ENCODE peak calls at places on chromosome 22, in ten cellular contexts. One of them, this sample, is unnamed.

GRCh38 chr22:26318975-26319374 is 110.1 kb upstream of the ASPHD2 start:
- DNase-seq in choroid plexus epithelial cell: no peak
- DNase-seq in NCI-H1694: peak; percentile 7
- DNase-seq in left kidney: no peak
- DNase-seq in activated CD8-positive, alpha-beta memory T cell treated with anti-CD3 and anti-CD28 coated beads for 4 hours: no peak
- DNase-seq in left ventricle myocardium inferior: no peak
- DNase-seq in psoas muscle: no peak
- DNase-seq in epithelial cell of prostate: no peak
- DNase-seq in fibroblast of lung: no peak
- DNase-seq in globus pallidus: no peak
- DNase-seq in this sample: no peak

GRCh38 chr22:49051491-49052022 is 776.1 kb downstream of the BRD1 start:
- DNase-seq in epithelial cell of prostate: no peak
- DNase-seq in left kidney: no peak
- DNase-seq in left ventricle myocardium inferior: no peak
- DNase-seq in activated CD8-positive, alpha-beta memory T cell treated with anti-CD3 and anti-CD28 coated beads for 4 hours: no peak
- DNase-seq in psoas muscle: no peak
- DNase-seq in fibroblast of lung: no peak
- DNase-seq in NCI-H1694: no peak
- DNase-seq in choroid plexus epithelial cell: no peak
- DNase-seq in globus pallidus: no peak
- DNase-seq in this sample: no peak

GRCh38 chr22:41237707-41238569 is 2.8 kb downstream of the CHADL start:
- DNase-seq in epithelial cell of prostate: no peak
- DNase-seq in globus pallidus: peak; percentile 64
- DNase-seq in psoas muscle: peak; percentile 84
- DNase-seq in left kidney: peak; percentile 92
- DNase-seq in NCI-H1694: no peak
- DNase-seq in choroid plexus epithelial cell: peak; percentile 29
- DNase-seq in activated CD8-positive, alpha-beta memory T cell treated with anti-CD3 and anti-CD28 coated beads for 4 hours: peak; percentile 44
- DNase-seq in left ventricle myocardium inferior: peak; percentile 76
- DNase-seq in fibroblast of lung: peak; percentile 41
- DNase-seq in this sample: peak; percentile 86

GRCh38 chr22:49015993-49016908 is 811.4 kb downstream of the BRD1 start:
- DNase-seq in choroid plexus epithelial cell: no peak
- DNase-seq in globus pallidus: no peak
- DNase-seq in activated CD8-positive, alpha-beta memory T cell treated with anti-CD3 and anti-CD28 coated beads for 4 hours: no peak
- DNase-seq in left ventricle myocardium inferior: no peak
- DNase-seq in fibroblast of lung: no peak
- DNase-seq in epithelial cell of prostate: no peak
- DNase-seq in left kidney: no peak
- DNase-seq in NCI-H1694: no peak
- DNase-seq in psoas muscle: peak; percentile 40
- DNase-seq in this sample: no peak

GRCh38 chr22:36356708-36357694 is 30.8 kb downstream of the MYH9 start:
- DNase-seq in psoas muscle: no peak
- DNase-seq in left ventricle myocardium inferior: no peak
- DNase-seq in activated CD8-positive, alpha-beta memory T cell treated with anti-CD3 and anti-CD28 coated beads for 4 hours: no peak
- DNase-seq in epithelial cell of prostate: no peak
- DNase-seq in left kidney: no peak
- DNase-seq in globus pallidus: no peak
- DNase-seq in choroid plexus epithelial cell: peak; percentile 63
- DNase-seq in fibroblast of lung: no peak
- DNase-seq in NCI-H1694: no peak
- DNase-seq in this sample: no peak

GRCh38 chr22:50314081-50314454 is 6.6 kb upstream of the PLXNB2 start:
- DNase-seq in fibroblast of lung: no peak
- DNase-seq in epithelial cell of prostate: no peak
- DNase-seq in activated CD8-positive, alpha-beta memory T cell treated with anti-CD3 and anti-CD28 coated beads for 4 hours: no peak
- DNase-seq in choroid plexus epithelial cell: no peak
- DNase-seq in left kidney: no peak
- DNase-seq in NCI-H1694: no peak
- DNase-seq in globus pallidus: no peak
- DNase-seq in left ventricle myocardium inferior: no peak
- DNase-seq in psoas muscle: no peak
- DNase-seq in this sample: no peak

GRCh38 chr22:21669026-21669425 is 3.2 kb downstream of the PPIL2 start:
- DNase-seq in choroid plexus epithelial cell: no peak
- DNase-seq in left ventricle myocardium inferior: no peak
- DNase-seq in left kidney: peak; percentile 67
- DNase-seq in globus pallidus: no peak
- DNase-seq in psoas muscle: no peak
- DNase-seq in NCI-H1694: no peak
- DNase-seq in activated CD8-positive, alpha-beta memory T cell treated with anti-CD3 and anti-CD28 coated beads for 4 hours: no peak
- DNase-seq in epithelial cell of prostate: no peak
- DNase-seq in fibroblast of lung: no peak
- DNase-seq in this sample: no peak

GRCh38 chr22:36449776-36450175 is 31.7 kb downstream of the TXN2 start:
- DNase-seq in epithelial cell of prostate: no peak
- DNase-seq in NCI-H1694: no peak
- DNase-seq in fibroblast of lung: no peak
- DNase-seq in activated CD8-positive, alpha-beta memory T cell treated with anti-CD3 and anti-CD28 coated beads for 4 hours: no peak
- DNase-seq in left ventricle myocardium inferior: no peak
- DNase-seq in left kidney: no peak
- DNase-seq in globus pallidus: no peak
- DNase-seq in choroid plexus epithelial cell: no peak
- DNase-seq in psoas muscle: no peak
- DNase-seq in this sample: no peak

GRCh38 chr22:27445876-27446275 is 355.7 kb downstream of the MN1 start:
- DNase-seq in NCI-H1694: no peak
- DNase-seq in left ventricle myocardium inferior: peak; percentile 41
- DNase-seq in activated CD8-positive, alpha-beta memory T cell treated with anti-CD3 and anti-CD28 coated beads for 4 hours: no peak
- DNase-seq in fibroblast of lung: no peak
- DNase-seq in psoas muscle: no peak
- DNase-seq in left kidney: peak; percentile 80
- DNase-seq in globus pallidus: no peak
- DNase-seq in choroid plexus epithelial cell: peak; percentile 79
- DNase-seq in epithelial cell of prostate: no peak
- DNase-seq in this sample: no peak

GRCh38 chr22:35376728-35377472 is 4.0 kb upstream of the HMOX1 start:
- DNase-seq in epithelial cell of prostate: peak; percentile 81
- DNase-seq in fibroblast of lung: peak; percentile 99
- DNase-seq in left kidney: peak; percentile 98
- DNase-seq in choroid plexus epithelial cell: peak; percentile 99
- DNase-seq in activated CD8-positive, alpha-beta memory T cell treated with anti-CD3 and anti-CD28 coated beads for 4 hours: no peak
- DNase-seq in NCI-H1694: no peak
- DNase-seq in psoas muscle: peak; percentile 95
- DNase-seq in left ventricle myocardium inferior: peak; percentile 89
- DNase-seq in globus pallidus: peak; percentile 88
- DNase-seq in this sample: peak; percentile 93